ENCODE peak calls at places on chromosomes 6 and 20, in nine cellular contexts. D is transverse colon, J is sigmoid colon, U is stomach, E is H1, F is K562, H is GM23338, M is prostate gland, C is Panc1. Y is an unnamed sample. For H3K36me3, the result is how much of the 10 kb centered on the place peaks cover.

GRCh38 chr20:10644458-10645204 is 29.2 kb downstream of the JAG1 start:
- DNase-seq in U (no peak), M (no peak), E (no peak), F (no peak), J (no peak), H (no peak), D (no peak), C (no peak), Y (no peak)

GRCh38 chr20:25052255-25053206 is 5.4 kb downstream of the ACSS1 start:
- DNase-seq in M (no peak), J (peak), E (no peak), D (peak), C (no peak), H (no peak), U (peak), F (no peak), Y (no peak)

GRCh38 chr20:63402860-63403220 is 41.7 kb upstream of the CHRNA4 start:
- DNase-seq in H (no peak), C (no peak), J (no peak), M (no peak), F (no peak), D (no peak), E (no peak), U (no peak), Y (no peak)

GRCh38 chr20:47493175-47493953 is 8.3 kb upstream of the NCOA3 start:
- DNase-seq in U (peak), E (no peak), C (no peak), F (peak), M (peak), D (peak), J (peak), H (no peak), Y (no peak)

GRCh38 chr20:44979090-44979621 is 12.8 kb downstream of the STK4 start:
- DNase-seq in H (no peak), J (no peak), C (no peak), F (no peak), E (no peak), M (peak), U (no peak), D (peak), Y (no peak)

GRCh38 chr6:136011475-136011874 is 160.0 kb downstream of the PDE7B start:
- DNase-seq in M (no peak), D (no peak), F (no peak), E (no peak), H (no peak), J (no peak), U (no peak), C (no peak), Y (no peak)

GRCh38 chr6:45473121-45473967 is 95.6 kb upstream of the SUPT3H start:
- DNase-seq in U (peak), M (peak), E (no peak), J (no peak), C (no peak), H (no peak), D (peak), F (no peak), Y (no peak)

GRCh38 chr6:4776493-4776966 is 326 bp downstream of the CDYL start:
- DNase-seq in D (no peak), J (peak), C (no peak), E (no peak), M (no peak), F (peak), H (peak), U (no peak), Y (no peak)

GRCh38 chr20:38220587-38220986 is 39.9 kb downstream of the KIAA1755 start:
- DNase-seq in U (no peak), M (no peak), D (no peak), E (no peak), C (no peak), F (no peak), J (peak), H (no peak), Y (no peak)

GRCh38 chr6:7827142-7827541 is 83.4 kb downstream of the TXNDC5 start:
- DNase-seq in H (no peak), F (no peak), U (no peak), C (no peak), M (no peak), E (no peak), J (no peak), D (no peak), Y (no peak)

GRCh38 chr20:56665806-56666205 is 36.7 kb downstream of the TFAP2C start:
- DNase-seq in H (no peak), J (no peak), D (no peak), F (no peak), M (no peak), C (no peak), U (no peak), E (no peak), Y (no peak)

GRCh38 chr6:73801652-73802268 is 105.8 kb downstream of the CD109 start:
- DNase-seq in H (no peak), E (no peak), M (no peak), C (no peak), J (no peak), D (no peak), F (no peak), U (no peak), Y (no peak)

GRCh38 chr6:45052325-45052724 is 275.8 kb upstream of the RUNX2 start:
- DNase-seq in M (no peak), D (no peak), U (no peak), C (no peak), J (no peak), E (no peak), H (no peak), F (no peak), Y (no peak)

GRCh38 chr6:169990095-169991030 is 238.9 kb downstream of the ERMARD start:
- DNase-seq in J (peak), U (peak), F (no peak), C (no peak), H (no peak), M (no peak), D (peak), E (no peak), Y (no peak)

GRCh38 chr6:45002390-45002789 is 325.7 kb upstream of the RUNX2 start:
- DNase-seq in U (no peak), H (no peak), E (no peak), M (no peak), D (no peak), C (no peak), J (no peak), F (no peak), Y (no peak)

GRCh38 chr20:3592931-3593330 is 70.3 kb downstream of the GFRA4 start:
- DNase-seq in E (no peak), C (no peak), M (no peak), H (no peak), J (no peak), F (no peak), U (no peak), D (no peak), Y (no peak)

GRCh38 chr20:6086868-6087267 is 33.0 kb upstream of the LRRN4 start:
- DNase-seq in J (no peak), F (no peak), U (no peak), H (no peak), M (peak), C (no peak), D (no peak), E (no peak), Y (no peak)

GRCh38 chr6:87139236-87139635 is 16.1 kb upstream of the ZNF292 start:
- DNase-seq in H (peak), D (peak), F (peak), U (no peak), M (peak), E (no peak), J (no peak), C (no peak), Y (no peak)

GRCh38 chr20:9617940-9618339 is 103.5 kb downstream of the LAMP5 start:
- DNase-seq in M (peak), F (no peak), E (no peak), H (peak), U (peak), J (no peak), D (no peak), C (peak), Y (no peak)

GRCh38 chr6:54282186-54282585 is 26.1 kb upstream of the TINAG start:
- DNase-seq in J (no peak), U (no peak), E (no peak), H (no peak), C (no peak), F (no peak), M (no peak), D (no peak), Y (no peak)

GRCh38 chr6:106225581-106225980 is 100.0 kb downstream of the ATG5 start:
- DNase-seq in M (peak), U (no peak), E (no peak), D (no peak), H (no peak), C (peak), F (no peak), J (no peak), Y (no peak)

GRCh38 chr6:2630891-2631458 is 119.7 kb downstream of the MYLK4 start:
- DNase-seq in C (peak), J (no peak), U (no peak), F (no peak), M (no peak), E (no peak), H (no peak), D (no peak), Y (no peak)

GRCh38 chr6:33000053-33000452 is 9.3 kb downstream of the HLA-DOA start:
- DNase-seq in F (no peak), U (peak), J (no peak), C (no peak), M (no peak), D (no peak), H (peak), E (peak), Y (no peak)

GRCh38 chr6:170085475-170086401 is 205.1 kb downstream of the DLL1 start:
- DNase-seq in H (no peak), J (peak), U (peak), F (no peak), M (no peak), D (peak), C (no peak), E (no peak), Y (no peak)

DNA sequence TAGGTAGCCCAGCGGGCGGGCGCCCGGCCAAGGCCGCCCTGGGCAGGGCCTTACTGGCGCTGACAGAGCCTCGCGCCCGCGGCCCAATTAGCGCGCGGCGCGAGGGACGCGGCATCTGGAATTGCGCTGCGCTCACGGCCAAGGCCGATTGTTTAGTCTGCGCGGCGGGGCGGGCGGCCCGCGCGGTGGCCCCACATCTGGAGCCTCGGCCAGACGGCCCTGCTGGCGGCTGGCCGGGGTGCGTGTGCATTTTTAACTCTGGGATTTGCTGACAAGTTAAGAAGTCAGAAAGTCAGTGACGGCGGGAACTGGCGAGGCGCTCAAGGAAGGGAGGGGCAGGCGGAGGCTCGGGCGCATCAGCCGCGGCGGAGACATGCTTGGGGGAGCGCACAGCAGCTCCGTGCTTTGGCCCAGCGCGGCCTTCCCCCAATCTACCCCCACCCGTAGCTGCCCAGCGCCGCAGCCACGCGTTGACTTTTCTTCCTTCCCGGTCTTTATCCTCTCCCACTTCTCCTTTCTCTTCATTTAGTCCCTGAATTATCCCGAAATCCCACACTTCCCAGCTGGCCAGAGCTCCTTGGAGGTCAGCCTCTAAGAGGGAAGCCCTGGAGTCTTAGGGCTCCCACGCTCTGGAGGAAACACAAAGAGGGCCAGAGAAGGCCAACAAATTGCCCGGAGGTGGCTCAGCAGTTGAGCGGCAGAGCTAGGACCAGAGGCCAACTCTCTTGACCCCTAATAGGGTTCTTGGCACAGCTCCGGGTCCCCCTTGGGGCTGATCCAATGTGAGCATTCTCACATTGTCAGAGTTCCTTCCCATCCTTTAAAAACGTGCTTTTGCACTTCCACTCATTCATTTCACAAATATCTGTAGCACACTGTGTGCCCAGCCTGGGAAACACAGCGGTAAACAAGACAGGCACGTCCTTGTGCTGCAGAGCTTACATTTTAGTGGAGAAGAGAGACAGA is 40.8 kb upstream of the FOXP4 start:
- DNase-seq in U (peak), D (peak), H (peak), M (peak), F (peak), J (peak), E (no peak), C (no peak), Y (no peak)
- H3K36me3 ChIP-seq in U (under half), D (under half), H (under half), M (under half), F (under half), J (under half), E (under half), C (under half), Y (under half)

GRCh38 chr20:8454137-8454712 is 322.2 kb downstream of the PLCB1 start:
- DNase-seq in M (no peak), E (no peak), U (no peak), J (no peak), F (no peak), D (no peak), H (peak), C (no peak), Y (no peak)

GRCh38 chr20:8461186-8461585 is 329.1 kb downstream of the PLCB1 start:
- DNase-seq in E (no peak), M (no peak), C (no peak), H (no peak), J (no peak), D (no peak), U (no peak), F (no peak), Y (no peak)

GRCh38 chr20:8457978-8458377 is 325.9 kb downstream of the PLCB1 start:
- DNase-seq in E (no peak), H (no peak), C (no peak), J (no peak), F (no peak), D (no peak), M (no peak), U (no peak), Y (no peak)
- TF ChIP-seq POLR2AphosphoS5 in E (no peak), H (no peak), C (no peak), J (no peak), F (no peak), D (no peak), M (no peak), U (no peak), Y (no peak)

DNA sequence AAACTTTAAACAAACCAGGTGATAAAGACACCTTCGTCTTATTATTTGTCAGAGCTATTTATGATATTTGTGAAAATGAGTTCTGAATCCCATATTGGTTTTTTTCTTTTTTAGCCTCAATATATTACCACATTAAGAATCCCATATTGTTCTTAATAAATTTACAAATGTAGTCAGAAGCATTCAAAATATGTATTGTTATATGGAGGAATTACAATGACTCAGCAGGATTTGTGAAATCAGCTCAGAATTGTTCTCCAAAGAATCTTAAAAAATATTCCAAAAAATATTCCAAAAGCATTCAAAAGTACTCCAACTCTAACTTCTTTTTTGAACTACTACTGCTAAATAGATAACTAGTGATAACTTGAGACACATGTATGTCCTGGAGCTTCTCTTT is 6.5 kb upstream of the ZNF343 start:
- DNase-seq in E (no peak), M (no peak), C (no peak), F (no peak), U (no peak), H (no peak), J (no peak), D (no peak), Y (no peak)
- H3K27ac ChIP-seq in E (no peak), M (no peak), C (no peak), F (no peak), U (no peak), H (no peak), J (no peak), D (no peak), Y (no peak)

DNA sequence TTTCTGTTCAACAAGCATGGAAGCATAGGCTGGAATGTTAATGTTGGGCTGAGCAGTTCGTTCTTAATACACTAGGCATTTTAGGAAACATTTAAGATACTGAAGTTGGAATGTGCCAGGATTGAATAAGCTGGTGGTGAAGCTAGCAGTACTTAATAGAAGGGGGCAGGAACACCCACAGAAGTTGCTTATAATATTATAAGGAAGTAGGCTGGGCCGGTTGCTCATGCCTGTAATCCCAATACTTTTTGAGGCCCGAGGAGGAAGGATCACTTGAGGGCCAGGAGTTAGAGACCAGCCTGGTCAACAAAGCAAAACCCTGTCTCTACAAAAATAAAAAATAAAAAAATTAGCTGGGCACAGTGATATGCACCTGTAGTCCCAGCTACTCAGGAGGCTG is 12.5 kb downstream of the NUS1 start:
- DNase-seq in M (no peak), E (no peak), D (no peak), F (no peak), C (no peak), U (no peak), J (no peak), H (no peak), Y (no peak)
- H3K36me3 ChIP-seq in M (under half), E (under half), D (under half), F (under half), C (under half), U (under half), J (under half), H (under half), Y (under half)